ENCODE peak calls at places on chromosome 6, in seven cellular contexts. K, G, M, H, L, S and F are unnamed samples. For H3K4me1 and H3K9me3, the result is how much of the 10 kb centered on the place peaks cover.

GRCh38 chr6:144264270-144265060 is 20.7 kb upstream of the UTRN start:
- DNase-seq in K (no peak), G (peak), M (no peak), H (no peak), L (peak), S (peak), F (peak)

GRCh38 chr6:140061422-140062041 is 687.1 kb upstream of the CITED2 start:
- DNase-seq in K (no peak), G (no peak), M (no peak), H (no peak), L (no peak), S (no peak), F (no peak)

GRCh38 chr6:90295854-90296345 is 743 bp downstream of the BACH2 start:
- DNase-seq in K (peak), G (peak), M (peak), H (peak), L (peak), S (peak), F (peak)

GRCh38 chr6:125858427-125859320 is 67.9 kb downstream of the NCOA7 start:
- DNase-seq in K (peak), G (peak), M (peak), H (no peak), L (no peak), S (peak), F (no peak)

GRCh38 chr6:10684618-10685017 is 9.8 kb downstream of the C6orf52 start:
- DNase-seq in K (no peak), G (no peak), M (no peak), H (no peak), L (no peak), S (no peak), F (no peak)

GRCh38 chr6:149766156-149766768 is 16.7 kb downstream of the PCMT1 start:
- DNase-seq in K (no peak), G (peak), M (peak), H (no peak), L (no peak), S (peak), F (no peak)

GRCh38 chr6:27608916-27609883 is 136.3 kb upstream of the ZNF184 start:
- DNase-seq in K (no peak), G (peak), M (no peak), H (no peak), L (no peak), S (peak), F (peak)

GRCh38 chr6:48377115-48377514 is 266.1 kb upstream of the PTCHD4 start:
- DNase-seq in K (no peak), G (no peak), M (no peak), H (no peak), L (no peak), S (no peak), F (no peak)

GRCh38 chr6:105430685-105431084 is 27.8 kb upstream of the PREP start:
- DNase-seq in K (no peak), G (no peak), M (no peak), H (no peak), L (no peak), S (no peak), F (no peak)

GRCh38 chr6:125781307-125781868 is 9.4 kb upstream of the NCOA7 start:
- DNase-seq in K (no peak), G (no peak), M (peak), H (no peak), L (no peak), S (peak), F (no peak)

GRCh38 chr6:84785676-84786075 is 21.3 kb upstream of the TBX18 start:
- DNase-seq in K (no peak), G (no peak), M (no peak), H (no peak), L (no peak), S (no peak), F (no peak)

GRCh38 chr6:38871745-38872568 is 156.8 kb downstream of the DNAH8 start:
- DNase-seq in K (no peak), G (peak), M (peak), H (peak), L (no peak), S (peak), F (no peak)

GRCh38 chr6:106772270-106773142 is 143.1 kb downstream of the QRSL1 start:
- DNase-seq in K (no peak), G (peak), M (no peak), H (no peak), L (no peak), S (no peak), F (no peak)

GRCh38 chr6:144036064-144036873 is 28.2 kb upstream of the PLAGL1 start:
- DNase-seq in K (peak), G (no peak), M (no peak), H (no peak), L (peak), S (peak), F (no peak)

GRCh38 chr6:37209461-37210205 is 39.7 kb downstream of the PIM1 start:
- DNase-seq in K (no peak), G (no peak), M (no peak), H (peak), L (no peak), S (no peak), F (no peak)

GRCh38 chr6:96304997-96305396 is 216.6 kb upstream of the UFL1 start:
- DNase-seq in K (no peak), G (no peak), M (no peak), H (no peak), L (no peak), S (no peak), F (no peak)

GRCh38 chr6:166286831-166287271 is 21.3 kb downstream of the PRR18 start:
- DNase-seq in K (no peak), G (no peak), M (no peak), H (no peak), L (no peak), S (no peak), F (no peak)

GRCh38 chr6:127515234-127515793 is 3.8 kb downstream of the MTCL3 start:
- DNase-seq in K (no peak), G (peak), M (no peak), H (no peak), L (no peak), S (no peak), F (no peak)

GRCh38 chr6:83221302-83221701 is 28.1 kb downstream of the RWDD2A start:
- DNase-seq in K (no peak), G (no peak), M (no peak), H (no peak), L (no peak), S (peak), F (no peak)

GRCh38 chr6:43996614-43997341 is 130.5 kb downstream of the MRPL14 start:
- DNase-seq in K (no peak), G (no peak), M (no peak), H (no peak), L (no peak), S (no peak), F (peak)

GRCh38 chr6:149761438-149761837 is 11.9 kb downstream of the PCMT1 start:
- DNase-seq in K (no peak), G (no peak), M (no peak), H (no peak), L (no peak), S (no peak), F (no peak)

GRCh38 chr6:90466191-90466940 is 120.5 kb downstream of the MAP3K7 start:
- DNase-seq in K (no peak), G (peak), M (no peak), H (no peak), L (no peak), S (peak), F (no peak)

DNA sequence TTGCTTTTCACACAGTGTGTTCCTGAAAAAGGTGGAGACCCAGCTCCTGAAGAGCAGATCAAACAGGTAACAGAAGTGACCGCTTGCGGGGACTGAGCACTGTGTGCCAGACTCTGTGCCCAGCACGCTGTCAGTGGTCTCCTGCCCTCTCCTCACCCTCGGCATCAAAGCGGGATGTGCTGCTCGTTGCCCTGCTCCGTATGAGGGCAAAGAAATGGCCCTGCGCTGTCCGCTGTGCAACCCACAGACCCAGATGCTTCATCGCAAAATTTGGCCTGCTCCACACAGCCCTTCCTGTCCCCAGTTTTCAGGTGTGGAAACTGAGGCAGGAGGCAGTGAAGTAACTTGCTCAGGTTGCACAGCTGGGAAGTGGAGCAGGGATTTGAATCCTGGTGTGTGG is 13.7 kb downstream of the UQCC2 start:
- DNase-seq in K (no peak), G (no peak), M (no peak), H (no peak), L (peak), S (no peak), F (no peak)
- H3K4me1 ChIP-seq in K (under half), G (half or more), M (under half), H (half or more), L (under half), S (under half), F (under half)

DNA sequence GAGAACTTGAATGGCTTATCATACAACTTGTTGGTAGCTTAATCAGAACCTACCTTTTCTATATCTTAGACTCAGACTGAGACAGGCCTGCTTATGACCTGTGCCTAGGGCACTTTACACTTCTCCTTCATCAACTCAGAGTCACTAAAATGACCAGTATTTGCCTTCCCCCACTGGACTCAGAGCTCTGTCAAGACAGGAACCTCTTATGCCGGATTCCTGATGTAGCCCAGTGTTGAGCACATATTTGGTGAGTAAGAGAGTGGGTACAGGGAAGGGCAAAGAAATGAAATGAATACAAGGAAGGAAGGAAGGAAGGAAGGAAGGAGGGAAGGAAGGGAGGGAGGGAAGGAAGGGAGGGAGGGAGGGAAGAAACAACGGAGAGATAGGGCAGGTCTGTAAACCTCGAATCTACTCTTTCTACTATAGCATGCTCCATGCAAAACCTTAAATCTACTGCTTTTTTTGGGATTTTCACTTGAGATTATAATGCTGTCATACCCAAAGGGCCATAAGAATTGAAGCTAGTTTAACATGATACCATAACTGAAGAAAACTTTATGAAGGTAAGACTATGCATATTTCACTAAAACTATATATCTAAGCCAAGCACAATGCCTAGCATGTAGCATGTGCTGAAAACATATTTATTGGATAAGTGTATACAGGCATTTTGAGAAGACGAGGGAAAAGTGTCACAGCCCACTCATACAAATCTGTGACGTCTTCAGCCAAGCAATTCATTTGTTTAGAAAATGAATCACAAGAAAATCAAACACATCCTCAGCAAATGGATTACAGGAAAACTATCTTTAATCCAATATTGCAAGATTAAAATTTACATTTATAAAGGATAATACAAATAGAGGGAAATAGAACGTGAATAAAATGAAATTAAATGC is 89.9 kb downstream of the RFX6 start:
- DNase-seq in K (no peak), G (no peak), M (no peak), H (no peak), L (no peak), S (no peak), F (no peak)
- H3K27ac ChIP-seq in K (no peak), G (no peak), M (no peak), H (no peak), L (no peak), S (no peak), F (no peak)

GRCh38 chr6:129637340-129638054 is 72.5 kb downstream of the ARHGAP18 start:
- DNase-seq in K (no peak), G (no peak), M (no peak), H (no peak), L (no peak), S (no peak), F (no peak)
- H3K9me3 ChIP-seq in K (under half), G (under half), M (under half), H (under half), L (under half), S (under half), F (under half)

GRCh38 chr6:52955871-52956270 is 39.2 kb downstream of the GSTA4 start:
- DNase-seq in K (no peak), G (no peak), M (no peak), H (no peak), L (no peak), S (no peak), F (no peak)

GRCh38 chr6:52964318-52964717 is 30.8 kb downstream of the GSTA4 start:
- DNase-seq in K (no peak), G (peak), M (no peak), H (no peak), L (no peak), S (no peak), F (no peak)

GRCh38 chr6:52962701-52963100 is 32.4 kb downstream of the GSTA4 start:
- DNase-seq in K (no peak), G (no peak), M (no peak), H (no peak), L (no peak), S (no peak), F (no peak)

GRCh38 chr6:52953911-52954839 is 40.9 kb downstream of the GSTA4 start:
- DNase-seq in K (no peak), G (peak), M (no peak), H (no peak), L (no peak), S (peak), F (no peak)

GRCh38 chr6:52958546-52959255 is 36.4 kb downstream of the GSTA4 start:
- DNase-seq in K (no peak), G (no peak), M (no peak), H (no peak), L (no peak), S (no peak), F (no peak)
- H3K4me1 ChIP-seq in K (under half), G (under half), M (under half), H (under half), L (under half), S (under half), F (under half)

DNA sequence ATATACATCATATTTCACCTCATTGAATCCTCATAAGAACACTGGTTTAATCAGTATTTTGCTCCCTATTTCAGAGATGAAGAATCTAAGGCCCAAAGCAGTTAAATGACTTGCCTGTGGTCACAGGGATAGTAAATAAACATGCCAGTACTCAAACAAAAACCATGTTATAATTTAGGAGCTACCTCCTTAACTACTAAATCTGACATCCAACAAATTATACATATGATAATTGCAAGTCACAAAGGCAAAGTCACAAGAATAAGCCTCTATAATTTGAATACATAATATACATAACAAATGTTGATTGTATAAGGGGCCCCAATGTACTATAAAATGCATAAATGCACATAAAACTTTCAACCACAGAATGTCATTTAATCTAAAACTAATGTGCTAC is 157.3 kb upstream of the SLC22A16 start:
- DNase-seq in K (no peak), G (no peak), M (no peak), H (no peak), L (no peak), S (no peak), F (no peak)
- H3K27ac ChIP-seq in K (no peak), G (no peak), M (no peak), H (no peak), L (no peak), S (no peak), F (no peak)

GRCh38 chr6:75206338-75207210 is 721 bp upstream of the COL12A1 start:
- DNase-seq in K (peak), G (no peak), M (no peak), H (no peak), L (peak), S (peak), F (no peak)

GRCh38 chr6:75204222-75204958 is 1.5 kb downstream of the COL12A1 start:
- DNase-seq in K (peak), G (peak), M (peak), H (no peak), L (peak), S (peak), F (peak)

GRCh38 chr6:75207211-75207984 is 1.5 kb upstream of the COL12A1 start:
- DNase-seq in K (peak), G (no peak), M (no peak), H (no peak), L (peak), S (peak), F (peak)

GRCh38 chr6:75204959-75205775 is 686 bp downstream of the COL12A1 start:
- DNase-seq in K (peak), G (peak), M (no peak), H (no peak), L (peak), S (peak), F (peak)

GRCh38 chr6:75205776-75206334 is at the start of gene COL12A1:
- DNase-seq in K (peak), G (peak), M (peak), H (no peak), L (peak), S (peak), F (peak)
- H3K9me3 ChIP-seq in K (under half), G (under half), M (under half), H (under half), L (under half), S (under half), F (under half)

DNA sequence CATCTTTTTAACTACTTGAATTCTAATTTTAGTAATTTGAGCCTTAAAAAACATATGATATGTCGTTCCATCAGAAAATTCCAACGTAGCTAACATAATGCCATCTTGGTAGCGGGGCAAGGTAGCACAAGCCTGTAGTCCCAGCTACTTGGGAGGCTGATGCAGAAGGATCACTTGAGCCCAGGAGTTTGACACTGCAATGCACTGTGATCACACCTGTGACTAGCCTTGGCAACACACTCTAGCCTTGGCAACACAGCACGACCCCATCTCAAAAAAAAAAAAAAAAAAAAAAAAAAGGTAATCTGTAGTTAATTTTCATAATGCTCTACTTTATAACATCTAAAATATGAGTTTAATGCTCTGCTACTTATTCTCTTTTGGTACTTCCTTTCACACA is 6.7 kb downstream of the BCLAF1 start:
- DNase-seq in K (no peak), G (no peak), M (no peak), H (no peak), L (no peak), S (no peak), F (no peak)
- H3K4me1 ChIP-seq in K (under half), G (under half), M (half or more), H (half or more), L (under half), S (under half), F (under half)

DNA sequence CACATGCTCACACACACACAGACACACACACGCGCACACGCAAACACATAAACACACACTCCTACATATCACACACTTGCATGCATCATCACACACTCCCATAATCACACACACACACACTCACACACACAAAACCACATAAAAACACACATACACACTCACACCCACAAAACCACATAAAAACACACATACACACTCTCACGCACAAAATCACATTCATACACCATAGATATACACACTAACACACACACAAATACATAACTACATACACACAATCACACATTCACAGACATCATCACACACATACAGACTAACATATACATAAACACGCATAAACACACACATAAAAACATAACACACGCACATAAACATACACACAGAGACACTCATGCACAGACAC is 57.8 kb upstream of the QKI start:
- DNase-seq in K (no peak), G (no peak), M (no peak), H (no peak), L (no peak), S (no peak), F (no peak)
- H3K27ac ChIP-seq in K (peak), G (no peak), M (no peak), H (no peak), L (no peak), S (no peak), F (no peak)